ENCODE peak calls at places on chromosomes 12 and 14, in four cellular contexts. N, O, Q and P are unnamed samples.

GRCh38 chr12:50564948-50565297 is 60.1 kb downstream of the DIP2B start:
- DNase-seq in O (no peak), N (no peak), Q (no peak), P (no peak)

GRCh38 chr14:68770051-68770450 is 22.8 kb downstream of the ZFP36L1 start:
- DNase-seq in O (no peak), N (no peak), Q (no peak), P (no peak)

GRCh38 chr12:30440826-30441602 is 254.7 kb downstream of the IPO8 start:
- DNase-seq in O (no peak), N (no peak), Q (no peak), P (peak)

GRCh38 chr14:31692376-31692781 is 131.2 kb downstream of the NUBPL start:
- DNase-seq in Q (peak), O (no peak), N (no peak), P (no peak)

GRCh38 chr14:58068306-58068705 is 83.7 kb downstream of the ARMH4 start:
- DNase-seq in Q (no peak), N (no peak), O (no peak), P (no peak)

GRCh38 chr12:93127582-93128331 is 198.7 kb upstream of the EEA1 start:
- DNase-seq in Q (peak), N (no peak), O (no peak), P (no peak)

GRCh38 chr14:60653388-60653690 is 4.1 kb upstream of the SIX1 start:
- DNase-seq in Q (no peak), N (no peak), O (no peak), P (peak)

GRCh38 chr14:32047791-32048190 is 29.3 kb upstream of the ARHGAP5 start:
- DNase-seq in N (no peak), O (no peak), Q (no peak), P (no peak)

GRCh38 chr12:92224685-92225331 is 79.2 kb upstream of the BTG1 start:
- DNase-seq in Q (no peak), O (no peak), N (no peak), P (no peak)

GRCh38 chr12:57091633-57092528 is 3.0 kb downstream of the NAB2 start:
- DNase-seq in O (no peak), N (no peak), Q (no peak), P (no peak)

GRCh38 chr12:46519407-46519806 is 146.8 kb upstream of the SLC38A2 start:
- DNase-seq in N (no peak), O (no peak), Q (no peak), P (no peak)

GRCh38 chr12:104280703-104281458 is 22.7 kb upstream of the EID3 start:
- DNase-seq in Q (no peak), O (no peak), N (peak), P (no peak)

GRCh38 chr12:97716356-97716755 is 253.8 kb downstream of the RMST start:
- DNase-seq in Q (no peak), N (no peak), O (no peak), P (no peak)

GRCh38 chr14:38481939-38482678 is 226.2 kb upstream of the CLEC14A start:
- DNase-seq in O (no peak), N (no peak), Q (peak), P (peak)

GRCh38 chr12:30691122-30691879 is 4.4 kb downstream of the IPO8 start:
- DNase-seq in Q (no peak), N (peak), O (no peak), P (peak)

GRCh38 chr12:38279756-38280155 is 36.8 kb upstream of the ALG10B start:
- DNase-seq in Q (no peak), O (no peak), N (no peak), P (no peak)

GRCh38 chr14:76125506-76125905 is 26.2 kb upstream of the GPATCH2L start:
- DNase-seq in Q (no peak), N (no peak), O (no peak), P (no peak)

GRCh38 chr14:54208751-54209150 is 188.1 kb upstream of the CDKN3 start:
- DNase-seq in O (no peak), Q (no peak), N (no peak), P (no peak)

GRCh38 chr14:101821528-101821927 is 60.0 kb downstream of the PPP2R5C start:
- DNase-seq in Q (no peak), O (no peak), N (no peak), P (no peak)

GRCh38 chr12:76183459-76184186 is 99.1 kb upstream of the NAP1L1 start:
- DNase-seq in O (peak), N (peak), Q (no peak), P (no peak)

GRCh38 chr12:15227004-15227679 is 5.9 kb upstream of the RERG start:
- DNase-seq in O (peak), Q (peak), N (no peak), P (no peak)

GRCh38 chr14:75156901-75157300 is 19.5 kb downstream of the TMED10 start:
- DNase-seq in N (no peak), Q (no peak), O (no peak), P (no peak)

GRCh38 chr14:54348001-54348611 is 48.7 kb upstream of the CDKN3 start:
- DNase-seq in O (no peak), Q (peak), N (no peak), P (peak)

GRCh38 chr14:63663428-63664142 is 21.9 kb upstream of the WDR89 start:
- DNase-seq in O (no peak), N (no peak), Q (no peak), P (no peak)

GRCh38 chr14:57388072-57388471 is 2.3 kb upstream of the NAA30 start:
- DNase-seq in O (no peak), N (no peak), Q (no peak), P (no peak)

GRCh38 chr14:99157676-99158075 is 114.3 kb downstream of the BCL11B start:
- DNase-seq in O (no peak), Q (no peak), N (no peak), P (no peak)

GRCh38 chr12:109878749-109879148 is 1.6 kb downstream of the GLTP start:
- DNase-seq in N (no peak), Q (no peak), O (no peak), P (no peak)

GRCh38 chr14:51188566-51189185 is 51.4 kb upstream of the TMX1 start:
- DNase-seq in Q (no peak), N (no peak), O (no peak), P (no peak)

GRCh38 chr12:130435826-130436225 is 98.1 kb downstream of the PIWIL1 start:
- DNase-seq in Q (no peak), N (no peak), O (no peak), P (no peak)

GRCh38 chr14:30375280-30375892 is 183.6 kb upstream of the G2E3 start:
- DNase-seq in N (peak), Q (no peak), O (peak), P (peak)

GRCh38 chr14:76909266-76909665 is 83.1 kb downstream of the LRRC74A start:
- DNase-seq in O (no peak), Q (no peak), N (no peak), P (no peak)

GRCh38 chr12:11650279-11650696 is 814 bp downstream of the ETV6 start:
- DNase-seq in Q (peak), N (no peak), O (no peak), P (no peak)

GRCh38 chr12:71694099-71694820 is 8.4 kb downstream of the TMEM19 start:
- DNase-seq in Q (no peak), N (no peak), O (no peak), P (no peak)